ENCODE peak calls at places on chromosomes 13 and 19, in four cellular contexts. H is GM12864, U is GM23248, F is MV-4-11. K is an unnamed sample.

GRCh38 chr13:27403252-27403678 is 21.2 kb upstream of the GTF3A start:
- DNase-seq in H (no peak), U (peak), F (peak), K (no peak)

GRCh38 chr13:71879129-71879535 is 12.1 kb upstream of the DACH1 start:
- DNase-seq in H (peak), U (peak), F (peak), K (no peak)

GRCh38 chr19:33292595-33293254 is 9.6 kb downstream of the CEBPA start:
- DNase-seq in H (no peak), U (peak), F (peak), K (no peak)

GRCh38 chr19:1401138-1401888 is at the start of gene GAMT:
- DNase-seq in H (no peak), U (peak), F (peak), K (peak)

GRCh38 chr19:46660601-46661019 is 372 bp downstream of the DACT3 start:
- DNase-seq in H (no peak), U (no peak), F (no peak), K (no peak)

GRCh38 chr19:24046550-24046949 is 40.4 kb upstream of the ZNF254 start:
- DNase-seq in H (no peak), U (no peak), F (no peak), K (no peak)

GRCh38 chr13:83618966-83619365 is 263.3 kb downstream of the SLITRK1 start:
- DNase-seq in H (no peak), U (peak), F (no peak), K (no peak)

GRCh38 chr13:73698859-73699258 is 435.3 kb downstream of the KLF12 start:
- DNase-seq in H (no peak), U (peak), F (no peak), K (no peak)

GRCh38 chr19:6947745-6948144 is 60.4 kb downstream of the ADGRE1 start:
- DNase-seq in H (peak), U (peak), F (peak), K (no peak)

GRCh38 chr19:5547881-5548280 is 19.9 kb downstream of the TINCR start:
- DNase-seq in H (no peak), U (peak), F (peak), K (no peak)

GRCh38 chr13:27772651-27773425 is 19.4 kb upstream of the GSX1 start:
- DNase-seq in H (no peak), U (no peak), F (peak), K (no peak)

GRCh38 chr19:42224940-42225717 is 5.0 kb downstream of the ZNF526 start:
- DNase-seq in H (no peak), U (no peak), F (no peak), K (no peak)

GRCh38 chr13:98900442-98900841 is 77.4 kb downstream of the DOCK9 start:
- DNase-seq in H (no peak), U (no peak), F (no peak), K (no peak)

GRCh38 chr19:33497151-33497777 is 24.3 kb downstream of the PEPD start:
- DNase-seq in H (no peak), U (no peak), F (no peak), K (no peak)

GRCh38 chr19:39307233-39307821 is 11.1 kb downstream of the IFNL1 start:
- DNase-seq in H (no peak), U (peak), F (no peak), K (no peak)

GRCh38 chr13:109400192-109400591 is 386.2 kb downstream of the IRS2 start:
- DNase-seq in H (no peak), U (no peak), F (peak), K (no peak)

GRCh38 chr13:55999709-56000108 is 1141.0 kb upstream of the PRR20A start:
- DNase-seq in H (no peak), U (no peak), F (no peak), K (no peak)

GRCh38 chr19:51799311-51799997 is 4.5 kb downstream of the FPR3 start:
- DNase-seq in H (no peak), U (peak), F (peak), K (peak)

K was measured in GDM1.